ENCODE peak calls at places on chromosome 17, in eight cellular contexts. T, G, Y, U, O, R, Q and L are unnamed samples.
A peak's percentile ranks its signal among the peaks of the same experiment; 100 is the strongest.

GRCh38 chr17:55198690-55199370 is 65.9 kb upstream of the HLF start:
- DNase-seq in R (no peak), Y (no peak), G (no peak), T (no peak), O (no peak), U (no peak), Q (no peak), L (no peak)

GRCh38 chr17:47208744-47209488 is at the start of gene MYL4:
- DNase-seq in Y (no peak), G (peak; percentile 70), Q (peak; percentile 16), T (no peak), O (no peak), U (no peak), R (no peak), L (no peak)

GRCh38 chr17:68196394-68197090 is 51.3 kb upstream of the AMZ2 start:
- DNase-seq in Q (no peak), G (no peak), U (no peak), T (no peak), Y (no peak), O (no peak), R (no peak), L (no peak)

GRCh38 chr17:17342242-17342945 is 39.2 kb downstream of the NT5M start:
- DNase-seq in Q (no peak), O (no peak), Y (no peak), G (peak; percentile 59), T (no peak), R (no peak), U (no peak), L (no peak)

GRCh38 chr17:40433551-40434384 is 9.5 kb upstream of the IGFBP4 start:
- DNase-seq in G (peak; percentile 93), O (peak; percentile 94), T (no peak), Y (no peak), Q (peak; percentile 34), U (peak; percentile 30), R (peak; percentile 39), L (no peak)

GRCh38 chr17:82193520-82194236 is 19.0 kb downstream of the CCDC57 start:
- DNase-seq in U (no peak), G (no peak), T (no peak), O (no peak), Q (no peak), Y (no peak), R (no peak), L (no peak)

GRCh38 chr17:13153036-13153435 is 135.2 kb upstream of the ELAC2 start:
- DNase-seq in T (no peak), G (no peak), R (no peak), O (no peak), Y (peak; percentile 57), U (no peak), Q (no peak), L (no peak)

GRCh38 chr17:39653662-39654331 is 11.4 kb upstream of the TCAP start:
- DNase-seq in Y (no peak), U (peak; percentile 60), G (peak; percentile 98), T (peak; percentile 57), R (peak; percentile 76), O (peak; percentile 100), Q (peak; percentile 62), L (no peak)

GRCh38 chr17:27956601-27957445 is 63.7 kb upstream of the LYRM9 start:
- DNase-seq in T (no peak), R (no peak), Q (no peak), Y (no peak), G (peak; percentile 79), O (no peak), U (peak; percentile 4), L (no peak)

GRCh38 chr17:38898291-38898679 is 27.1 kb upstream of the LASP1NB start:
- DNase-seq in G (no peak), Q (peak; percentile 38), T (no peak), R (no peak), Y (no peak), O (no peak), U (no peak), L (no peak)

GRCh38 chr17:63595132-63595531 is 5.6 kb upstream of the TACO1 start:
- DNase-seq in Q (no peak), G (no peak), R (no peak), O (no peak), T (no peak), Y (no peak), U (no peak), L (no peak)

GRCh38 chr17:43467981-43468541 is 15.7 kb upstream of the DHX8 start:
- DNase-seq in Q (no peak), O (no peak), T (no peak), G (no peak), Y (no peak), R (no peak), U (peak; percentile 55), L (no peak)

GRCh38 chr17:80068301-80069160 is 32.1 kb downstream of the CCDC40 start:
- DNase-seq in Y (no peak), U (no peak), O (peak; percentile 67), G (no peak), Q (no peak), R (peak; percentile 26), T (no peak), L (no peak)

GRCh38 chr17:15233022-15233805 is 31.9 kb downstream of the PMP22 start:
- DNase-seq in R (peak; percentile 27), Q (peak; percentile 13), G (peak; percentile 77), T (no peak), O (no peak), U (peak; percentile 68), Y (peak; percentile 47), L (no peak)

GRCh38 chr17:6800422-6801027 is 24.5 kb downstream of the FBXO39 start:
- DNase-seq in G (peak; percentile 85), O (no peak), U (peak; percentile 43), T (no peak), Q (no peak), R (no peak), Y (no peak), L (no peak)

GRCh38 chr17:72618018-72618509 is 474.4 kb downstream of the SLC39A11 start:
- DNase-seq in Y (no peak), R (no peak), U (no peak), G (peak; percentile 79), Q (no peak), T (peak; percentile 11), O (peak; percentile 94), L (no peak)

GRCh38 chr17:70984873-70985272 is 815.5 kb downstream of the KCNJ2 start:
- DNase-seq in U (no peak), Y (no peak), R (no peak), T (no peak), O (no peak), G (no peak), Q (no peak), L (no peak)

GRCh38 chr17:59746849-59747445 is 39.5 kb downstream of the VMP1 start:
- DNase-seq in T (no peak), R (peak; percentile 18), O (no peak), Y (no peak), G (no peak), Q (peak; percentile 63), U (peak; percentile 50), L (no peak)

GRCh38 chr17:37546242-37546641 is 56.6 kb downstream of the DUSP14 start:
- DNase-seq in Y (no peak), G (no peak), O (no peak), Q (no peak), U (no peak), R (no peak), T (no peak), L (no peak)

GRCh38 chr17:15892679-15893332 is 52.1 kb upstream of the ADORA2B start:
- DNase-seq in Q (no peak), R (no peak), O (peak; percentile 17), G (no peak), U (no peak), Y (no peak), T (no peak), L (no peak)

GRCh38 chr17:29760279-29760721 is 137.6 kb upstream of the CORO6 start:
- DNase-seq in Y (no peak), Q (peak; percentile 67), U (peak; percentile 6), G (no peak), T (peak; percentile 57), R (no peak), O (no peak), L (no peak)

GRCh38 chr17:48954300-48954755 is 9.7 kb upstream of the SNF8 start:
- DNase-seq in Q (peak; percentile 43), O (peak; percentile 73), G (peak; percentile 92), Y (no peak), R (peak; percentile 58), U (peak; percentile 64), T (no peak), L (peak; percentile 59)

GRCh38 chr17:3475155-3475808 is 515 bp upstream of the ASPA start:
- DNase-seq in R (no peak), G (no peak), O (no peak), T (no peak), Q (no peak), U (no peak), Y (no peak), L (no peak)

GRCh38 chr17:50453901-50454300 is 14.8 kb downstream of the CHAD start:
- DNase-seq in R (no peak), T (no peak), G (no peak), Q (no peak), O (no peak), Y (no peak), U (no peak), L (no peak)

GRCh38 chr17:6981426-6981825 is 14.4 kb upstream of the ALOX12 start:
- DNase-seq in Q (no peak), Y (no peak), O (no peak), G (no peak), U (no peak), R (no peak), T (no peak), L (no peak)

GRCh38 chr17:43003542-43004172 is 2.9 kb upstream of the IFI35 start:
- DNase-seq in G (peak; percentile 81), T (no peak), R (no peak), Y (no peak), O (no peak), Q (no peak), U (peak; percentile 82), L (no peak)

GRCh38 chr17:44979426-44980273 is 11.5 kb upstream of the C1QL1 start:
- DNase-seq in T (no peak), Y (no peak), Q (no peak), O (no peak), R (no peak), G (no peak), U (no peak), L (no peak)

GRCh38 chr17:47694818-47695663 is 1.1 kb downstream of the TBKBP1 start:
- DNase-seq in T (no peak), U (no peak), Q (peak; percentile 59), Y (no peak), G (peak; percentile 88), O (no peak), R (no peak), L (no peak)

GRCh38 chr17:42221886-42222745 is 27.8 kb upstream of the GHDC start:
- DNase-seq in U (peak; percentile 56), Y (no peak), O (peak; percentile 51), Q (peak; percentile 66), G (peak; percentile 85), R (peak; percentile 70), T (peak; percentile 50), L (peak; percentile 17)